ENCODE peak calls at places on chromosomes 7 and 10, in nine cellular contexts. Z, U, N, I, G, F, C, E and D are unnamed samples.

GRCh38 chr10:93319855-93320254 is 162.3 kb downstream of the MYOF start:
- DNase-seq in Z (no peak), U (no peak), N (no peak), I (no peak), G (no peak), F (no peak), C (peak; percentile 57), E (no peak), D (no peak)

GRCh38 chr10:3194871-3195270 is 22.3 kb upstream of the PITRM1 start:
- DNase-seq in Z (no peak), U (no peak), N (no peak), I (no peak), G (no peak), F (no peak), C (no peak), E (no peak), D (no peak)

GRCh38 chr10:120394446-120394845 is 62.6 kb upstream of the PLPP4 start:
- DNase-seq in Z (no peak), U (no peak), N (no peak), I (no peak), G (no peak), F (no peak), C (peak; percentile 21), E (no peak), D (no peak)

GRCh38 chr10:17951868-17952371 is at the start of gene SLC39A12:
- DNase-seq in Z (no peak), U (no peak), N (no peak), I (no peak), G (no peak), F (no peak), C (peak; percentile 11), E (no peak), D (no peak)

GRCh38 chr10:88289342-88289741 is 293.8 kb downstream of the RNLS start:
- DNase-seq in Z (no peak), U (no peak), N (no peak), I (no peak), G (no peak), F (no peak), C (no peak), E (no peak), D (no peak)

GRCh38 chr10:86374664-86375063 is 8.1 kb upstream of the GRID1 start:
- DNase-seq in Z (no peak), U (no peak), N (no peak), I (no peak), G (peak; percentile 40), F (peak; percentile 53), C (no peak), E (no peak), D (no peak)

GRCh38 chr10:14585287-14586193 is 189.2 kb downstream of the FAM107B start:
- DNase-seq in Z (no peak), U (no peak), N (no peak), I (no peak), G (no peak), F (no peak), C (no peak), E (no peak), D (no peak)

GRCh38 chr7:155461631-155462030 is 3.7 kb downstream of the EN2 start:
- DNase-seq in Z (no peak), U (no peak), N (no peak), I (no peak), G (no peak), F (no peak), C (no peak), E (no peak), D (no peak)

GRCh38 chr7:19116121-19117080 is 1.0 kb downstream of the TWIST1 start:
- DNase-seq in Z (no peak), U (peak; percentile 12), N (peak; percentile 85), I (peak; percentile 37), G (peak; percentile 70), F (peak; percentile 64), C (peak; percentile 48), E (no peak), D (no peak)

DNA sequence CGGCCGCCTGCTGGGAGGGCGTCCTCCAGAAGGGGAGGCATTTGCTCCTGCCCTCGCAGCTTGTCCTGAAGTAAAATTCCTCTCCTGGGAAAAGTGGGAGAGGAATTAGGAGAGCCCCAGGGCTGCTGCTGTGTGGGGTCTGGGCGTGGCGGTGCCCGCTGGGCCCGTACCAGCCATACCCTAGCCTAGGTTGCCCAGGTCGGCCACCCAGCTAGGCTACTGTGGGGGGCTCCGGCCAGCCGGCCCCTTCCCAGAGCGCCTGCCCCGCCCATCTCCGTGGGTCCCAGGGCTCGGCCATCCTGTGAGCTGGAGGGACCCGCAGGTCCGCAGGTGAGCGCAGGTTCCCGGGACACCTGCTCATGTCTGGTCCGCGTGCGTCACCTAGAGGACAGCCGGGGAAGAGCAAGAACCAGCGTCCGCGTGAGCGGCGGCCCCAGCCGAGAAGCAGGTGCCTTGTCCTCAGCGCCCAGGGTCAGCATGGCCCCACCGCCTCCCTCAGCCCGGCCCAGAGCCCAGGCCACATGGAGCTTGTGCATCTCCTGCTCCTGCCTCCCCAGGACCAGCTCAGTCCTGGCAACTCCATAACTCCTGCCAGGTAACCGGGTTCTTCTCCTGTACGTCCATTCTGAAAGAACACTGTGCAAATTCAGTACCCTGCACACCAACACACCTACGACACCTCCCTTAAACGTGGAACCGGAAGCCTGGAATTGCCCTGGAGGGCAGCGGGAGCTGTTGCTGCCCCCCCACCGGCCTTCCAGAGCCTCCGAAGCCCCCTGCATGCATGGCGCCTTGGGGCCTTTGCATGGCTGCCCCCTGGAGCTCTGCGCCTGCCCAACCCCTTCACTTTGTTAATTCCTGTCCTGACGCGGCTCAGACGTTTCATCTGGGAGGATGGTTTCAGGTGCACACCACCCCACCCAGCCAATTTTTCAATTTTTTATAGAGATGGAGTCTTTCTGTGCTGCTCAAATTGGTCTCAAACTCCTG is 22.8 kb upstream of the FOXL3 start:
- DNase-seq in Z (peak; percentile 80), U (no peak), N (peak; percentile 80), I (no peak), G (no peak), F (no peak), C (no peak), E (no peak), D (peak; percentile 20)
- TF ChIP-seq CTCF in Z (peak; percentile 36), U (no peak), N (peak; percentile 50), I (no peak), G (peak; percentile 30), F (peak; percentile 21), C (peak; percentile 32), E (no peak), D (peak; percentile 46)

GRCh38 chr7:8418627-8419245 is 14.7 kb upstream of the NXPH1 start:
- DNase-seq in Z (peak; percentile 31), U (peak; percentile 73), N (peak; percentile 75), I (no peak), G (no peak), F (no peak), C (peak; percentile 59), E (no peak), D (no peak)
- TF ChIP-seq CTCF in Z (peak; percentile 71), U (peak; percentile 74), N (peak; percentile 89), I (peak; percentile 73), G (no peak), F (peak; percentile 78), C (peak; percentile 65), E (peak; percentile 54), D (peak; percentile 81)

GRCh38 chr10:44517635-44518034 is 132.7 kb upstream of the CXCL12 start:
- DNase-seq in Z (no peak), U (peak; percentile 19), N (peak; percentile 85), I (no peak), G (no peak), F (no peak), C (no peak), E (no peak), D (no peak)
- TF ChIP-seq CTCF in Z (no peak), U (peak; percentile 52), N (peak; percentile 80), I (peak; percentile 51), G (no peak), F (no peak), C (no peak), E (no peak), D (peak; percentile 14)

GRCh38 chr7:142445019-142445686 is 187.3 kb upstream of the PRSS58 start:
- DNase-seq in Z (no peak), U (no peak), N (peak; percentile 88), I (no peak), G (no peak), F (no peak), C (no peak), E (no peak), D (no peak)
- TF ChIP-seq CTCF in Z (no peak), U (peak; percentile 22), N (peak; percentile 85), I (peak; percentile 64), G (no peak), F (no peak), C (peak; percentile 23), E (no peak), D (no peak)

GRCh38 chr10:73159038-73159648 is 8.7 kb downstream of the ECD start:
- DNase-seq in Z (peak; percentile 61), U (peak; percentile 64), N (peak; percentile 73), I (no peak), G (no peak), F (no peak), C (peak; percentile 60), E (peak; percentile 23), D (no peak)
- TF ChIP-seq CTCF in Z (peak; percentile 77), U (peak; percentile 69), N (peak; percentile 95), I (peak; percentile 69), G (peak; percentile 20), F (peak; percentile 80), C (peak; percentile 70), E (peak; percentile 70), D (peak; percentile 83)